ENCODE peak calls at places on chromosome 11, in four cellular contexts. W, X, G and H are unnamed samples.

GRCh38 chr11:117919326-117920275 is 9.6 kb downstream of the TMPRSS13 start:
- DNase-seq in G (no peak), X (no peak), W (no peak), H (no peak)

GRCh38 chr11:76830639-76831312 is 29.9 kb upstream of the ACER3 start:
- DNase-seq in W (peak), G (peak), X (no peak), H (no peak)

GRCh38 chr11:57406337-57406904 is 16.0 kb upstream of the PRG2 start:
- DNase-seq in G (peak), W (peak), X (no peak), H (no peak)

GRCh38 chr11:117633976-117634755 is 162.8 kb downstream of the DSCAML1 start:
- DNase-seq in X (no peak), W (no peak), G (no peak), H (no peak)

GRCh38 chr11:19437760-19438159 is 197.0 kb upstream of the E2F8 start:
- DNase-seq in G (peak), X (no peak), W (peak), H (no peak)

GRCh38 chr11:113412675-113413074 is 25.1 kb downstream of the ANKK1 start:
- DNase-seq in X (no peak), W (no peak), G (no peak), H (no peak)

GRCh38 chr11:111528557-111528956 is 12.0 kb upstream of the LAYN start:
- DNase-seq in G (peak), W (no peak), X (no peak), H (no peak)

GRCh38 chr11:35304393-35304790 is 115.0 kb downstream of the SLC1A2 start:
- DNase-seq in W (peak), X (no peak), G (peak), H (no peak)

GRCh38 chr11:112658521-112658920 is 302.7 kb upstream of the NCAM1 start:
- DNase-seq in X (no peak), G (no peak), W (no peak), H (no peak)

GRCh38 chr11:111845256-111846028 is 25.9 kb downstream of the ALG9 start:
- DNase-seq in W (peak), X (no peak), G (no peak), H (no peak)

GRCh38 chr11:59197990-59198389 is 14.7 kb downstream of the MPEG1 start:
- DNase-seq in W (peak), X (no peak), G (peak), H (peak)

GRCh38 chr11:65718531-65718930 is 2.1 kb downstream of the RNASEH2C start:
- DNase-seq in W (no peak), G (no peak), X (no peak), H (no peak)

GRCh38 chr11:65719887-65720236 is 736 bp downstream of the RNASEH2C start:
- DNase-seq in W (peak), X (no peak), G (peak), H (no peak)

GRCh38 chr11:65717906-65718305 is 2.7 kb downstream of the RNASEH2C start:
- DNase-seq in X (no peak), G (no peak), W (no peak), H (no peak)

GRCh38 chr11:65720237-65720934 is at the start of gene RNASEH2C:
- DNase-seq in W (peak), G (peak), X (peak), H (peak)

GRCh38 chr11:65718964-65719492 is 1.6 kb downstream of the RNASEH2C start:
- DNase-seq in G (peak), X (no peak), W (peak), H (no peak)
- H3K4me3 ChIP-seq in G (peak), X (peak), W (peak), H (peak)

DNA sequence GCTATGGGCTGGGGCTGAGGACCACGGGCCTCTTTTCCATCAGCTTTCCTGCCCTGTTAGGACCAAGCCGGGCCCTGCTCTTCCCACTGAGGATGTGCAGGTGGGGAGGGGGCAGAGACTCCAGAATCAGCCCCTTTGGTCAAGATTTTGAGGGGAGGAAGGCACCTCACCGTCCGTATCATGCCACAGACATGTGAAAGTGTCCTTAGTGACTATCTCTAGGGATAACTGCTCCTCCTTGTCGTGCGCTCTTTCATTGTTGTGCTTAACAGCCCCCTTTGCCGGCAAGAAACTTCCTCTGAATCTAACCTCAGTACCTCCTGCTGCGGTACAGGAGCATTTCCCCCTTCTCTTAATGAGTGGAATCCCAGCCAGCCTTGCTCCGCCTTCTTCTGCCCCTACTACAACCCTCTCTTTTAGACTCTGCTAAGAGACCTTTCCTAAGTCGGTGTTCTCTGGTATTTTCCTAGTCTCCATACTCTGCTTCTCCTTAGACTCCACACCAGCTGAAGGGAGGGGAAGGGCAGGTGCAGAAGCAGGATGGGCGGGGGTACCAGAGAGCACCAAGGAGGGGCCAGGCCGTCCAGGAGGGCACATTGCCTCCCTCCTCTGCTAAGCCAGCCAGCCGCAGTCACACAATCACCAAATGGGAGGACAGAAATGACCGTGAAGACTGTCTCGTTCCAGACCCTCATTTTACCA is 1.4 kb upstream of the B3GAT1 start:
- DNase-seq in W (no peak), X (peak), G (no peak), H (no peak)
- TF ChIP-seq EZH2 in W (no peak), X (no peak), G (peak), H (no peak)

GRCh38 chr11:94974178-94974577 is 669 bp downstream of the KDM4D start:
- DNase-seq in X (no peak), W (peak), G (no peak), H (no peak)
- H3K9ac ChIP-seq in X (peak), W (peak), G (no peak), H (peak)

GRCh38 chr11:132604446-132604845 is 927.9 kb downstream of the OPCML start:
- DNase-seq in W (peak), G (peak), X (no peak), H (no peak)
- H3K4me3 ChIP-seq in W (peak), G (no peak), X (no peak), H (no peak)

DNA sequence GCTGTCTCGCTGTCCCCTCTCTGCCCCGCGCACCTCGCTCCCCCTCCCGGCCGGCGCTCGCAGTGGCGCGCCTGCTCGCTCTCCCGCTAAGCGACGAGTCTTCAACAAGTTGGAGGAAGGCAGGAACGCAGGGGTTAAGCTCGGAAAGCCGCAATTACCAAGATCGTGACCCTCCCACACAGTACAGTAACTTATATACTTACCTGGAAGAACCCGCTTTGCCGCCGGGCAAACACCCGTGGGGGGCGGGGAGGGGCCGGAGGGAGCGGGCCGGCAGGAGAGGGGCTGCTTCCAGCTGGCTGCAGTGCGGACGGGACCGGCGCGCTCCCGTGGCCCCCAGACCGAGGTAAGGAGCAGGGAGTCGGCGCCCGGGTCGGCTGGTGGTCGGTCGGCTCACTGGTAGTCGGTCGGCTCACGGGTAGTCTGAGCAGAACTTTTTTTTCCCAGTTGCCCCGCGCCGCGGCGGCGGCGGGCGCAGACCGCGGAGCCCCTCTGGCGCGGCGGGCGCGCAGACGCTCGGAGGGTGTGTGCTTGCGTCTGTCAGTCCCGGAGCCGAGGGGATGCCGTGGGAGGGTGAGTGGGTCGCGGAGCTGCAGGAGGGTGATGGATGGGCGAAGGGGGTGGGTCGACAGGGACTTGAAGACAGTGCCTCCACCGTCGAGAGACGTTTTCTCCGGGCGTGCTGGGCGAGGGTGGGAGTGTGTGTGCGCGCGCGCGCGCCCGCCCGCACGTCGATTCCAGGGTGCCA is 101.2 kb upstream of the HSD17B12 start:
- DNase-seq in G (peak), X (peak), W (peak), H (no peak)
- TF ChIP-seq EZH2 in G (no peak), X (peak), W (no peak), H (no peak)

GRCh38 chr11:72616655-72617054 is 57.6 kb downstream of the PDE2A start:
- DNase-seq in W (no peak), X (no peak), G (no peak), H (no peak)
- H3K9ac ChIP-seq in W (no peak), X (no peak), G (no peak), H (no peak)

GRCh38 chr11:31805629-31806185 is 5.4 kb downstream of the PAX6 start:
- DNase-seq in W (no peak), G (peak), X (peak), H (no peak)

GRCh38 chr11:31803813-31804438 is 7.2 kb downstream of the PAX6 start:
- DNase-seq in G (peak), W (no peak), X (peak), H (no peak)

GRCh38 chr11:31804439-31805036 is 6.6 kb downstream of the PAX6 start:
- DNase-seq in G (peak), W (no peak), X (peak), H (no peak)

GRCh38 chr11:31806186-31806943 is 4.8 kb downstream of the PAX6 start:
- DNase-seq in W (no peak), G (peak), X (peak), H (no peak)

GRCh38 chr11:31805037-31805628 is 6.0 kb downstream of the PAX6 start:
- DNase-seq in X (peak), G (peak), W (no peak), H (no peak)
- H3K4me3 ChIP-seq in X (peak), G (no peak), W (peak), H (no peak)

GRCh38 chr11:31883435-31883834 is 72.3 kb upstream of the PAX6 start:
- DNase-seq in X (no peak), W (no peak), G (no peak), H (no peak)
- TF ChIP-seq EZH2 in X (no peak), W (no peak), G (no peak), H (no peak)

GRCh38 chr11:45807792-45808238 is 2.9 kb downstream of the SLC35C1 start:
- DNase-seq in G (no peak), W (no peak), X (no peak), H (no peak)

GRCh38 chr11:45804806-45805304 is at the start of gene SLC35C1:
- DNase-seq in X (peak), G (peak), W (peak), H (peak)

GRCh38 chr11:45806937-45807791 is 2.2 kb downstream of the SLC35C1 start:
- DNase-seq in G (no peak), W (no peak), X (no peak), H (no peak)

GRCh38 chr11:45805305-45806071 is 539 bp downstream of the SLC35C1 start:
- DNase-seq in W (peak), X (peak), G (peak), H (no peak)

DNA sequence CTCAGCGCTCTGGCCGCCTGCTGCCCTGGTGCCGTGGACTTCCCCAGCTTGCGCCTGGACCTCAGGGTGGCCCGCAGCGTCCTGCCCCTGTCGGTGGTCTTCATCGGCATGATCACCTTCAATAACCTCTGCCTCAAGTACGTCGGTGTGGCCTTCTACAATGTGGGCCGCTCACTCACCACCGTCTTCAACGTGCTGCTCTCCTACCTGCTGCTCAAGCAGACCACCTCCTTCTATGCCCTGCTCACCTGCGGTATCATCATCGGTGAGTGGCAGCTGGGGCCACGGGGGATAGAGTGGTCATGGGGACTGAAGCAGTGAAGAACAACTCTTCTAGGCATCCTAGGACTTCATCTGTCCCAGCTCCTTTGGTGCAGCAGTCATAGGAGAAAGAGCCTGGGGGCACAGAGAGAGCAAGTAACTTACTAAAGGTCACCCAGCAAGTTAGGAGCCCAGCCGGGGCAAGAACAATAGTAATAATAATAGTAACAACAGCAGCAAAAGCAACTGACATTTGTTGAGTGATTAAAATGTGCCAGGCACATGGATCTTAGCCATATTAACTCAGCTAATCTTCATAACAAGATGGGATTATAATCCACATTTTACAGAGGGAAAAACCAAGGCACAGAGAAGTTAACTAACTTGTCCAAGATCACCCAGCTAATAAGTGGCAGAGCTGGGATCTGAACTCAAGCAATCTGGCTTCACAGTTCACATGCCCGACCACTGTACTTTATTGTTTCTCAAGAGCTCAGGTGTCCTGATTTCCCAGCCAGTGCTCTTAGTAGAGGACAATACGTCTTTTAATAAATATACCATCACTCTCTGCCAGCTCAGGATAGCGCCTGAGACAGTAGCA is 1.4 kb downstream of the SLC35C1 start:
- DNase-seq in G (no peak), X (no peak), W (no peak), H (no peak)
- H3K9ac ChIP-seq in G (no peak), X (no peak), W (peak), H (peak)

GRCh38 chr11:67614730-67615454 is 8.2 kb downstream of the NDUFV1 start:
- DNase-seq in X (no peak), W (no peak), G (no peak), H (no peak)
- H3K4me3 ChIP-seq in X (no peak), W (no peak), G (no peak), H (no peak)